ENCODE peak calls at places on chromosome 11, in nine cellular contexts. Z, K, H, P, D, E, A, N and W are unnamed samples.

GRCh38 chr11:67504950-67505561 is at the start of gene PITPNM1:
- DNase-seq in N (peak), E (no peak), H (peak), K (peak), Z (peak), A (peak), P (peak), D (peak), W (peak)

GRCh38 chr11:93577291-93577690 is 34.1 kb upstream of the SMCO4 start:
- DNase-seq in K (no peak), N (no peak), E (no peak), Z (no peak), A (peak), H (no peak), D (no peak), P (no peak), W (peak)

GRCh38 chr11:128095459-128096096 is 491.8 kb downstream of the ETS1 start:
- DNase-seq in K (no peak), N (no peak), Z (no peak), D (peak), E (no peak), A (peak), P (no peak), H (no peak), W (peak)

GRCh38 chr11:3123761-3124733 is 41.1 kb downstream of the OSBPL5 start:
- DNase-seq in K (peak), D (peak), E (peak), P (peak), Z (peak), A (peak), N (peak), H (no peak), W (peak)

GRCh38 chr11:81497202-81497804 is 1236.4 kb downstream of the FAM181B start:
- DNase-seq in Z (no peak), E (no peak), P (no peak), A (peak), H (no peak), D (peak), N (no peak), K (no peak), W (peak)

GRCh38 chr11:61069427-61069826 is 32.9 kb upstream of the CD5 start:
- DNase-seq in P (peak), A (no peak), E (no peak), Z (no peak), H (no peak), D (no peak), N (no peak), K (no peak), W (no peak)

GRCh38 chr11:45665206-45665932 is at the start of gene CHST1:
- DNase-seq in E (peak), H (peak), K (peak), D (peak), A (no peak), Z (peak), P (no peak), N (peak), W (no peak)

GRCh38 chr11:85052636-85053035 is 574.5 kb downstream of the DLG2 start:
- DNase-seq in E (no peak), N (no peak), D (no peak), H (no peak), K (no peak), Z (no peak), P (no peak), A (no peak), W (no peak)

GRCh38 chr11:131481317-131481716 is 110.9 kb downstream of the NTM start:
- DNase-seq in K (no peak), H (no peak), P (no peak), Z (no peak), N (no peak), A (no peak), D (no peak), E (no peak), W (peak)

GRCh38 chr11:16403851-16404250 is 47.5 kb upstream of the SOX6 start:
- DNase-seq in D (no peak), K (no peak), P (no peak), E (no peak), H (no peak), N (no peak), Z (no peak), A (no peak), W (no peak)

GRCh38 chr11:72338741-72339140 is 94.8 kb upstream of the PHOX2A start:
- DNase-seq in K (no peak), D (peak), A (peak), P (no peak), N (no peak), H (no peak), E (no peak), Z (no peak), W (no peak)

GRCh38 chr11:117931971-117932370 is 2.8 kb upstream of the TMPRSS13 start:
- DNase-seq in E (peak), D (no peak), A (no peak), Z (no peak), K (peak), P (peak), H (no peak), N (no peak), W (no peak)

GRCh38 chr11:27353593-27354358 is 9.2 kb downstream of the CCDC34 start:
- DNase-seq in K (no peak), D (no peak), H (no peak), Z (no peak), E (no peak), N (no peak), A (no peak), P (no peak), W (peak)

GRCh38 chr11:47960015-47960414 is 20.3 kb upstream of the PTPRJ start:
- DNase-seq in N (no peak), D (no peak), Z (no peak), P (no peak), E (no peak), K (no peak), H (no peak), A (no peak), W (no peak)

GRCh38 chr11:127105578-127105977 is 105.0 kb upstream of the KIRREL3 start:
- DNase-seq in H (no peak), D (no peak), P (no peak), Z (no peak), E (no peak), N (no peak), A (no peak), K (no peak), W (no peak)

GRCh38 chr11:82790723-82791487 is 57.2 kb upstream of the FAM181B start:
- DNase-seq in E (peak), K (no peak), A (no peak), N (no peak), P (no peak), Z (no peak), H (no peak), D (no peak), W (no peak)

GRCh38 chr11:68819362-68819761 is 22.4 kb downstream of the CPT1A start:
- DNase-seq in N (no peak), Z (no peak), H (no peak), P (no peak), E (no peak), D (no peak), A (no peak), K (no peak), W (no peak)

GRCh38 chr11:534592-535518 is 521 bp downstream of the HRAS start:
- DNase-seq in K (peak), A (peak), Z (peak), P (peak), N (peak), H (peak), E (no peak), D (no peak), W (peak)

GRCh38 chr11:61912530-61912898 is 4.9 kb downstream of the RAB3IL1 start:
- DNase-seq in Z (no peak), E (no peak), N (no peak), A (no peak), P (no peak), K (no peak), D (no peak), H (peak), W (no peak)

GRCh38 chr11:133134561-133135173 is 397.6 kb downstream of the OPCML start:
- DNase-seq in Z (peak), E (no peak), P (no peak), D (peak), H (peak), N (peak), A (peak), K (peak), W (peak)

GRCh38 chr11:130516868-130517505 is 68.5 kb downstream of the ADAMTS15 start:
- DNase-seq in K (no peak), E (no peak), N (no peak), A (no peak), D (no peak), P (no peak), H (no peak), Z (no peak), W (no peak)

GRCh38 chr11:65488273-65489058 is 10.4 kb upstream of the MALAT1 start:
- DNase-seq in Z (peak), H (no peak), P (peak), K (peak), N (no peak), A (no peak), E (peak), D (peak), W (peak)

GRCh38 chr11:46006418-46007070 is 84.1 kb downstream of the LARGE2 start:
- DNase-seq in E (no peak), K (no peak), A (peak), D (peak), H (peak), P (no peak), Z (peak), N (no peak), W (peak)

GRCh38 chr11:118892515-118892914 is 8.8 kb downstream of the CXCR5 start:
- DNase-seq in A (no peak), K (peak), H (peak), D (no peak), Z (no peak), N (peak), E (no peak), P (no peak), W (no peak)

GRCh38 chr11:3191586-3192324 is 26.6 kb upstream of the OSBPL5 start:
- DNase-seq in P (peak), N (no peak), E (no peak), H (no peak), K (no peak), D (no peak), Z (no peak), A (no peak), W (no peak)

GRCh38 chr11:132122701-132123100 is 752.3 kb downstream of the NTM start:
- DNase-seq in P (no peak), K (no peak), N (no peak), E (no peak), H (no peak), Z (no peak), D (no peak), A (no peak), W (no peak)

GRCh38 chr11:55707029-55707428 is 45.0 kb downstream of the OR4C6 start:
- DNase-seq in N (no peak), Z (no peak), H (no peak), K (no peak), D (peak), E (no peak), A (peak), P (no peak), W (peak)

GRCh38 chr11:115452245-115452644 is 52.0 kb downstream of the CADM1 start:
- DNase-seq in E (no peak), K (no peak), H (no peak), P (no peak), D (peak), N (no peak), Z (no peak), A (no peak), W (no peak)

GRCh38 chr11:69053546-69054396 is 5.0 kb downstream of the TPCN2 start:
- DNase-seq in D (no peak), A (no peak), N (no peak), H (peak), K (no peak), P (no peak), Z (no peak), E (no peak), W (no peak)

GRCh38 chr11:66745356-66746235 is 16.6 kb upstream of the SPTBN2 start:
- DNase-seq in P (peak), K (peak), H (no peak), Z (peak), N (peak), A (peak), D (peak), E (no peak), W (no peak)

GRCh38 chr11:67013511-67014045 is 9.4 kb upstream of the SYT12 start:
- DNase-seq in E (no peak), Z (no peak), N (no peak), P (no peak), A (no peak), K (no peak), D (no peak), H (no peak), W (no peak)

GRCh38 chr11:119729581-119730346 is 764 bp upstream of the NECTIN1 start:
- DNase-seq in N (peak), Z (peak), A (peak), D (peak), K (peak), P (peak), H (peak), E (peak), W (peak)

GRCh38 chr11:73072935-73073481 is 69.1 kb downstream of the FCHSD2 start:
- DNase-seq in D (peak), K (no peak), N (no peak), H (no peak), Z (peak), E (no peak), P (no peak), A (peak), W (peak)

GRCh38 chr11:29518389-29519174 is 498.2 kb downstream of the KCNA4 start:
- DNase-seq in K (no peak), Z (no peak), N (no peak), H (no peak), D (peak), E (no peak), P (no peak), A (no peak), W (peak)
- TF ChIP-seq CTCF in K (no peak), Z (no peak), N (no peak), H (no peak), D (no peak), E (no peak), P (no peak), A (no peak), W (peak)

GRCh38 chr11:78040691-78041379 is 17.8 kb upstream of the KCTD14 start:
- DNase-seq in H (no peak), P (no peak), D (no peak), K (no peak), N (no peak), E (no peak), A (peak), Z (no peak), W (peak)

GRCh38 chr11:78041843-78042455 is 18.9 kb upstream of the KCTD14 start:
- DNase-seq in A (no peak), P (no peak), E (no peak), N (no peak), K (no peak), H (no peak), D (no peak), Z (no peak), W (no peak)

GRCh38 chr11:78039391-78039918 is 16.4 kb upstream of the KCTD14 start:
- DNase-seq in P (no peak), N (no peak), K (no peak), D (no peak), H (no peak), E (no peak), Z (no peak), A (no peak), W (no peak)

GRCh38 chr11:78038697-78039313 is 15.7 kb upstream of the KCTD14 start:
- DNase-seq in E (peak), P (no peak), K (peak), Z (no peak), H (peak), N (peak), A (no peak), D (no peak), W (peak)

GRCh38 chr11:78039919-78040671 is 17.0 kb upstream of the KCTD14 start:
- DNase-seq in E (peak), H (peak), D (peak), Z (peak), P (peak), A (peak), N (peak), K (peak), W (peak)
- H3K4me3 ChIP-seq in E (no peak), H (no peak), D (peak), Z (no peak), P (no peak), A (peak), N (no peak), K (no peak), W (no peak)

GRCh38 chr11:14784230-14784629 is 107.8 kb downstream of the CYP2R1 start:
- DNase-seq in E (no peak), D (no peak), K (no peak), Z (no peak), N (no peak), H (no peak), P (no peak), A (no peak), W (no peak)

GRCh38 chr11:14793546-14793945 is 98.5 kb downstream of the CYP2R1 start:
- DNase-seq in D (no peak), A (no peak), N (no peak), Z (no peak), H (no peak), P (no peak), E (no peak), K (no peak), W (peak)

DNA sequence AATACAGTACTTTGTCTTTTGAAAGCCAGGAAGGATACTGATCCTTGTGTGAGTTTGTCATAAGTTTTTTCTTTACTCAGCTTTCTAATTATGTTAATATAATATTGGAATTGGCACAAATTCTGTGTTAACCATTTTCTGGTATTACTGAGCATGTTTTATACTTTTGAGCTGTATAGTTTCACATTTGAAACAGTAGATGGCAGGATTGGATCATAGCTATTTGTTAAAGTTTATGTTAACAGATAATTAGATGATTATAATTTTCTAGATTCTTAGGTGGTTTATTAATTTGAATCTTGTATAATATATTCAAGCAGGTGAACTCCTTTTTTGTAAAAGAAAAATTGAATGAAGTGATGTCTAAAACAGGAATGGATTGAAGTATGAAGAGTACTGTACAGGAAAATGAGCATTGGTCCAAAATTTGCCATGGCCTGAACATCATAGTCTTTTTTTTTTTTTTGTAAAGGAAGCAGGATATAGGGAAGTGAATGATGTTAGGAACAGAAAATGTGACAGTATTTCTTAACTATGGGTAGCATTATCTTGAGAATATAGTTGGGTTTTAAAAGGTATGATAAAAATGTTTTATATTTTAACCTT is 102.0 kb downstream of the CYP2R1 start:
- DNase-seq in H (no peak), D (peak), P (no peak), A (peak), K (no peak), Z (no peak), N (no peak), E (no peak), W (peak)
- TF ChIP-seq CTCF in H (peak), D (peak), P (no peak), A (peak), K (no peak), Z (peak), N (peak), E (no peak), W (peak)

GRCh38 chr11:134597452-134597851 is 185.4 kb upstream of the B3GAT1 start:
- DNase-seq in A (no peak), D (no peak), E (no peak), P (peak), N (no peak), H (no peak), K (no peak), Z (no peak), W (no peak)

GRCh38 chr11:134592391-134592990 is 180.4 kb upstream of the B3GAT1 start:
- DNase-seq in D (peak), E (no peak), K (peak), A (no peak), P (no peak), N (no peak), H (no peak), Z (peak), W (no peak)

GRCh38 chr11:134596404-134596803 is 184.4 kb upstream of the B3GAT1 start:
- DNase-seq in H (no peak), K (no peak), N (no peak), E (no peak), P (peak), D (no peak), A (no peak), Z (no peak), W (no peak)

GRCh38 chr11:134599180-134599810 is 187.3 kb upstream of the B3GAT1 start:
- DNase-seq in H (no peak), Z (no peak), D (no peak), K (no peak), E (no peak), N (no peak), A (no peak), P (peak), W (no peak)

DNA sequence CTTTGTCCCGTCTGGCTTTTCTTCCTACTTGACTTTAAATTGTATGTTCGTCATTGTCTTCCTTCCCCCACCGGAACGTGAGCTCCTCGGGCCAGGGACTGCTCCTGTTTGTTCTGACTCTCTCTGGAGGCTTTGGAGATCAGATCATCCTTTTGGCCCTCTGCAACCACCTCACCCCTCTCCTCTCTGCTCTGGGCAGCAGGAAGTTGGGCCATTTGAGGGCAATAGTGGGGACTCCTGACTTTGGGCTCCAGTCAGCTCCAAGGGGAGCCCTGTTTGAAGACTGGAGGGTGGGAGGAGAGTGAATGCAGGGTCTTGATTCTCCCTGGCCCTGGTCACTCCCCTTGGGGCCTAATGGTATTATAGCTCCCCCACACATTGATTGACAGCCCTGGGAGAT is 186.3 kb upstream of the B3GAT1 start:
- DNase-seq in K (no peak), N (no peak), D (no peak), P (peak), A (no peak), H (no peak), E (no peak), Z (no peak), W (no peak)
- H3K4me3 ChIP-seq in K (no peak), N (no peak), D (no peak), P (no peak), A (no peak), H (no peak), E (no peak), Z (no peak), W (no peak)

DNA sequence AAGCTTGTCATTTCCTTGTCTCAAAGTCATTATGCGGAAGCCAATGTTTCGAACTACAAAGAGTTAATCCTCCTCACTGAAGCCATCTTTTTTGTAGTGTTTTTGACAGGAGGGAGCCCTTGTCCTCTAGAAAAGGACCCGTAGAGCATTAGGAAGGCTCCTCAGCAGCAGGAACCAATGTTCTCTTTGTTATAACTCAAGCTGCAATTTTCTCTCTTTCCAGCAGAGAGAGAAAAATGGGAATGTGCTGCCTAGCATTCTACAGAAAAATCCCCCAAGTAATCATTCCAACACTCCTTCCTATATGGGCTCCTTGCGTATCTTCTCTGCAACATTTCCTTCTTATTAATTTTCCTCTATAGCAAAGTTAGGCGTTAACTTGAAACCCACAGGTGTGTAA is 30.6 kb downstream of the SC5D start:
- DNase-seq in A (no peak), P (no peak), E (no peak), Z (no peak), K (no peak), H (no peak), D (no peak), N (no peak), W (no peak)
- TF ChIP-seq CTCF in A (peak), P (no peak), E (no peak), Z (no peak), K (no peak), H (no peak), D (no peak), N (no peak), W (no peak)